ENCODE peak calls at places on chromosomes 4 and X, in five cellular contexts. One of them, this sample, is unnamed.

GRCh38 chrX:8849462-8849861 is 48.3 kb upstream of the FAM9A start:
- DNase-seq in SK-N-SH: no peak
- DNase-seq in PC-9: peak; percentile 89
- DNase-seq in K562: no peak
- DNase-seq in astrocyte: no peak
- DNase-seq in this sample: no peak

GRCh38 chr4:81405900-81406401 is 65.8 kb downstream of the RASGEF1B start:
- DNase-seq in SK-N-SH: peak; percentile 47
- DNase-seq in PC-9: peak; percentile 52
- DNase-seq in K562: peak; percentile 74
- DNase-seq in astrocyte: peak; percentile 45
- DNase-seq in this sample: peak; percentile 85

GRCh38 chrX:11754958-11755645 is 2.9 kb upstream of the MSL3 start:
- DNase-seq in SK-N-SH: no peak
- DNase-seq in PC-9: no peak
- DNase-seq in K562: no peak
- DNase-seq in astrocyte: no peak
- DNase-seq in this sample: no peak

GRCh38 chr4:183721207-183722081 is 62.4 kb downstream of the TRAPPC11 start:
- DNase-seq in SK-N-SH: peak; percentile 74
- DNase-seq in PC-9: no peak
- DNase-seq in K562: no peak
- DNase-seq in astrocyte: peak; percentile 6
- DNase-seq in this sample: no peak

GRCh38 chrX:140393507-140393906 is 111.4 kb downstream of the SOX3 start:
- DNase-seq in SK-N-SH: no peak
- DNase-seq in PC-9: no peak
- DNase-seq in K562: no peak
- DNase-seq in astrocyte: no peak
- DNase-seq in this sample: no peak

GRCh38 chr4:95549246-95550138 is 719 bp upstream of the UNC5C start:
- DNase-seq in SK-N-SH: peak; percentile 63
- DNase-seq in PC-9: no peak
- DNase-seq in K562: no peak
- DNase-seq in astrocyte: peak; percentile 52
- DNase-seq in this sample: no peak

GRCh38 chr4:115090483-115091075 is 22.8 kb downstream of the NDST4 start:
- DNase-seq in SK-N-SH: peak; percentile 4
- DNase-seq in PC-9: no peak
- DNase-seq in K562: no peak
- DNase-seq in astrocyte: no peak
- DNase-seq in this sample: peak; percentile 56

GRCh38 chr4:108749119-108749518 is 13.7 kb downstream of the ETNPPL start:
- DNase-seq in SK-N-SH: no peak
- DNase-seq in PC-9: no peak
- DNase-seq in K562: no peak
- DNase-seq in astrocyte: no peak
- DNase-seq in this sample: no peak

GRCh38 chrX:116246261-116246660 is 75.7 kb downstream of the AGTR2 start:
- DNase-seq in SK-N-SH: no peak
- DNase-seq in PC-9: peak; percentile 80
- DNase-seq in K562: no peak
- DNase-seq in astrocyte: peak; percentile 22
- DNase-seq in this sample: no peak

GRCh38 chrX:50812995-50813842 is 775 bp downstream of the SHROOM4 start:
- DNase-seq in SK-N-SH: peak; percentile 39
- DNase-seq in PC-9: no peak
- DNase-seq in K562: no peak
- DNase-seq in astrocyte: peak; percentile 41
- DNase-seq in this sample: no peak

GRCh38 chr4:72701987-72702819 is 133.2 kb upstream of the ADAMTS3 start:
- DNase-seq in SK-N-SH: peak; percentile 34
- DNase-seq in PC-9: no peak
- DNase-seq in K562: peak; percentile 33
- DNase-seq in astrocyte: peak; percentile 36
- DNase-seq in this sample: peak; percentile 65

GRCh38 chrX:78747471-78747870 is at the start of gene LPAR4:
- DNase-seq in SK-N-SH: no peak
- DNase-seq in PC-9: no peak
- DNase-seq in K562: no peak
- DNase-seq in astrocyte: peak; percentile 23
- DNase-seq in this sample: no peak

GRCh38 chr4:40840255-40840984 is 90.7 kb downstream of the NSUN7 start:
- DNase-seq in SK-N-SH: no peak
- DNase-seq in PC-9: no peak
- DNase-seq in K562: no peak
- DNase-seq in astrocyte: no peak
- DNase-seq in this sample: no peak

GRCh38 chrX:154546354-154547244 is at the start of gene G6PD:
- DNase-seq in SK-N-SH: peak; percentile 95
- DNase-seq in PC-9: peak; percentile 59
- DNase-seq in K562: peak; percentile 91
- DNase-seq in astrocyte: no peak
- DNase-seq in this sample: peak; percentile 87

GRCh38 chr4:183561905-183562304 is 57.0 kb downstream of the ING2 start:
- DNase-seq in SK-N-SH: no peak
- DNase-seq in PC-9: no peak
- DNase-seq in K562: no peak
- DNase-seq in astrocyte: no peak
- DNase-seq in this sample: no peak

GRCh38 chr4:154328030-154328429 is 163.6 kb downstream of the DCHS2 start:
- DNase-seq in SK-N-SH: no peak
- DNase-seq in PC-9: no peak
- DNase-seq in K562: no peak
- DNase-seq in astrocyte: no peak
- DNase-seq in this sample: no peak

GRCh38 chr4:173802714-173803022 is 272.6 kb upstream of the HAND2 start:
- DNase-seq in SK-N-SH: no peak
- DNase-seq in PC-9: no peak
- DNase-seq in K562: no peak
- DNase-seq in astrocyte: no peak
- DNase-seq in this sample: no peak

GRCh38 chr4:24657768-24658617 is 73.6 kb upstream of the DHX15 start:
- DNase-seq in SK-N-SH: no peak
- DNase-seq in PC-9: peak; percentile 99
- DNase-seq in K562: no peak
- DNase-seq in astrocyte: peak; percentile 97
- DNase-seq in this sample: peak; percentile 65

GRCh38 chrX:47283015-47283771 is 50.4 kb downstream of the USP11 start:
- DNase-seq in SK-N-SH: peak; percentile 38
- DNase-seq in PC-9: no peak
- DNase-seq in K562: no peak
- DNase-seq in astrocyte: peak; percentile 62
- DNase-seq in this sample: no peak

GRCh38 chr4:13548059-13548983 is 4.0 kb upstream of the NKX3-2 start:
- DNase-seq in SK-N-SH: peak; percentile 35
- DNase-seq in PC-9: no peak
- DNase-seq in K562: no peak
- DNase-seq in astrocyte: no peak
- DNase-seq in this sample: no peak

GRCh38 chr4:94995684-94996394 is 238.1 kb downstream of the BMPR1B start:
- DNase-seq in SK-N-SH: no peak
- DNase-seq in PC-9: no peak
- DNase-seq in K562: no peak
- DNase-seq in astrocyte: peak; percentile 61
- DNase-seq in this sample: no peak

GRCh38 chrX:68895339-68896250 is 66.8 kb downstream of the EFNB1 start:
- DNase-seq in SK-N-SH: peak; percentile 68
- DNase-seq in PC-9: peak; percentile 65
- DNase-seq in K562: peak; percentile 29
- DNase-seq in astrocyte: peak; percentile 68
- DNase-seq in this sample: no peak

GRCh38 chrX:24081661-24082154 is 27.0 kb downstream of the EIF2S3 start:
- DNase-seq in SK-N-SH: peak; percentile 51
- DNase-seq in PC-9: peak; percentile 77
- DNase-seq in K562: no peak
- DNase-seq in astrocyte: peak; percentile 27
- DNase-seq in this sample: peak; percentile 65

GRCh38 chrX:154013614-154014360 is 5.9 kb downstream of the IRAK1 start:
- DNase-seq in SK-N-SH: peak; percentile 88
- DNase-seq in PC-9: no peak
- DNase-seq in K562: peak; percentile 60
- DNase-seq in astrocyte: no peak
- DNase-seq in this sample: peak; percentile 52

DNA sequence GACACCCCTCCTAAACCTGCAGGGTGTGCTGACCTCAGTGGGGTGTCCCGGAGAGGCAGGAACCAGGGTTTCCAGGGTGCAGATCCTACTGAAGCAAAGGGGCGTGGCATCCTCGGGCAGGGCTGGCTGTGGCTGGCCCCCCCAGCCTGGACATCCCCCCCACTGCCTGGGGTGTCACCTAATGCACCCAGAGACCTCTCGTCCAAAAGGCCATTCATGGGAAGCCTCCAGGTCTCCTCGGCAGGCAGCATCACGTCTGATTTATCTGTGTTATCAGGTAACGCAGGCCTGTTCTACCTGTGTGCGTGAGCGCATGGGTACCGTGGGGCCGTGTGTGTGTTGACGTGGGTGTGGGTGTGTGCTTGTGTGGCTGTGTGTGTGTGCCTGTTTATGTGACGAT is 210.0 kb downstream of the SHOX start:
- DNase-seq in SK-N-SH: no peak
- DNase-seq in PC-9: no peak
- DNase-seq in K562: no peak
- DNase-seq in astrocyte: no peak
- DNase-seq in this sample: no peak
- H4K20me1 ChIP-seq in SK-N-SH: no peaks in the 10 kb centered on the region
- H4K20me1 ChIP-seq in PC-9: no peaks in the 10 kb centered on the region
- H4K20me1 ChIP-seq in K562: no peaks in the 10 kb centered on the region
- H4K20me1 ChIP-seq in astrocyte: no peaks in the 10 kb centered on the region
- H4K20me1 ChIP-seq in this sample: no peaks in the 10 kb centered on the region

DNA sequence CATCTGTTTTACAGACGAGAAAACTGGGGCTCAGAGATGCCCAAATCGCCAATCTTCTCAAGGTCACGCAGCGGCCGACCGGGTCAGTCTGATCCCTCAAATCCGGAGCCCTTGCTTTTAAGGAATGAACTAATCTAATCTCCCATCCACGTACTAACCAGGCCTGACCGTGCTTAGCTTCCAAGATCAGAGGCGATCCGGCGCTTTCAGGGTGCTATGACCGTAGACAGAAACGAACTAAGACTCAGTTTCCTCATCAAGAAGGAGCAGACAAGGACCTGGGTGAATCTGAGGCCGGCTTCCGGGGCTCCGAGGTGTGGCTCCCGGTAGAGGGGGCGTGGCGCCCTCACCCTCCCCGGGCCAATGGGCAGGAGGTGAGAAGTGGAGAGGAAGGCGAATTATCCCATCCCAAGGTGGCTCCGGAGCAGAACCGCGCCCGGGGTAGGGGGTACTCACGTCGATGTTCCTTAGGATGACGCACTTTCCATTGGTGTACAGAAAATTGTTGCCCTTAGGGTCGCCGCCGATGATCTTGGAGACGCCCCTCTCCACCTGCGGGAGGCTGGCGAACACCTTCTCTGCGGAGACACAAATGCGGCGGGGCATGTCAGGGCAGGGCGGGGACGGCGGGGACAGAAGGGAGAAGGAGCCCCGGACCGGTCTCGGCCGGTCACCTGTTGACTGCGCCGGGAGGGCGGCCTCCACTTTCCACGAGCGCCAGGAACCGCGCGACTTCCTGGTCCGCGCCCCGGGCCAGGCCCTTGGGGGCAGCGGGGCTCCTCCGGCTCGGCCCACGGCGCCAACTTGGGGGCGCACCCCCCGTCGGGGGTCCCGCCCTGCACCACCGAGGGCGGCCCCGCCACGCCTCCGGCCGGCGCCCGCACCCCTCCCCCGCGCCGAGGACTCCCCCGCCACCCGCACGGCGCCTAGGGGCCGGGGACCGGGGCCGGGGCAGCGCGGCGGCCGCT is 658 bp downstream of the WDR1 start:
- DNase-seq in SK-N-SH: peak; percentile 74
- DNase-seq in PC-9: peak; percentile 41
- DNase-seq in K562: peak; percentile 85
- DNase-seq in astrocyte: no peak
- DNase-seq in this sample: peak; percentile 70
- H4K20me1 ChIP-seq in SK-N-SH: peaks cover 48% of the 10 kb centered on the region
- H4K20me1 ChIP-seq in PC-9: peaks cover 37% of the 10 kb centered on the region
- H4K20me1 ChIP-seq in K562: peaks cover 24% of the 10 kb centered on the region
- H4K20me1 ChIP-seq in astrocyte: peaks cover 51% of the 10 kb centered on the region
- H4K20me1 ChIP-seq in this sample: peaks cover 15% of the 10 kb centered on the region

DNA sequence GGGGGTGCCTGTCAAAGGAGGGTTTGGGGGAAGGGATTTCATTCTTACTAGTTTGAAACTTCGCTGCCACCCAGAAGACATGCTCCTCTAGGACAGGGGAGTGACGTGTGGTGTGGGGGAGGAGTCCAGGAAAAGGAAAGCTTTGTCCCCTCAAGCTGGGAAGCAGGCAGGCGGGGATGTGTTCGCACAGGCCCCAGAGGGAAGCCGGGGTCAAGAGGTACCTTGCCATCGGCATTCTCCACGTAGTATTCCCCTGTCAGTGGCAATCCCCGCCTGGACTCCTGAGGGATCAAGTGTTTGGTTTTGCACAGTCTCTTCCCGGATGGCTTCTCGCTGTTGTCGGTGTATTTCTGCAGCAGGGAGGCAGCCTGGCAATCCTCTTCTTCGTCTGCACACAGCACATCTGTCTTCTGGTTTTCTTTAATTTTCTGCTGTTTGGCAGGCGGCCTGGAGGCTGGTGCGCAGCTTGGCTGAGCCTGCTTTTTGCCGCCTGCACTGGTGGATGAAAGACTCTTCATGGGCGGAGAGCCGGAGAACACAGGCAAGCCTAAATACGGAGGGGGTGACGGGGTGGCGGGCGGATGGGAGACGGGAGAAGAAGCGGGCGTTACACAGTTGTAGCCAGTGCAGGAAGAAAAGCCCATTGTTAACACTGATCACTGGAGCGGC is 35.1 kb downstream of the BCOR start:
- DNase-seq in SK-N-SH: no peak
- DNase-seq in PC-9: no peak
- DNase-seq in K562: no peak
- DNase-seq in astrocyte: no peak
- DNase-seq in this sample: no peak
- H4K20me1 ChIP-seq in SK-N-SH: peaks cover 10% of the 10 kb centered on the region
- H4K20me1 ChIP-seq in PC-9: no peaks in the 10 kb centered on the region
- H4K20me1 ChIP-seq in K562: peaks cover 32% of the 10 kb centered on the region
- H4K20me1 ChIP-seq in astrocyte: peaks cover 14% of the 10 kb centered on the region
- H4K20me1 ChIP-seq in this sample: no peaks in the 10 kb centered on the region

DNA sequence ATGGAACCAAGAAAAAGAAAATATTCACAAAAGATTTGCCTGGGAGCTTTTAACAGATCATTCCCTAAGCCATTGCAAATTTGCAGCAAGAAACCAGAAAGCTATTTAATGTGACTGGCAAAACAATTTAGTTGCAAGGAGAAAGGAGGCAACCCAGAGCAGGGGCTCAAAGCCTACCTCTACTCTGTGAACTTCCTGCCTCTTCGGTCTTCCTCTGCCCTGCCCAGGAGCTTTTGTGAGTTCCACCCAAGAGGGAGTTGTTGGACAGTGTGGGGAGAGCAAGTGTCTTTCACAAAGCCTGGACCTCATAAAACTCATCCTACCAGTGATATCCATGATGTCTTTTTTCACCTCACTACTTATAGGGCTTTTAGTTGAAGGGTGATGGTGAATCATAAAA is 107.4 kb downstream of the AFF1 start:
- DNase-seq in SK-N-SH: no peak
- DNase-seq in PC-9: no peak
- DNase-seq in K562: no peak
- DNase-seq in astrocyte: no peak
- DNase-seq in this sample: no peak
- H4K20me1 ChIP-seq in SK-N-SH: no peaks in the 10 kb centered on the region
- H4K20me1 ChIP-seq in PC-9: no peaks in the 10 kb centered on the region
- H4K20me1 ChIP-seq in K562: peaks cover 25% of the 10 kb centered on the region
- H4K20me1 ChIP-seq in astrocyte: peaks cover 57% of the 10 kb centered on the region
- H4K20me1 ChIP-seq in this sample: peaks cover 10% of the 10 kb centered on the region